ENCODE peak calls at places on chromosomes 3 and 15, in four cellular contexts. U, B, Q and C are unnamed samples.

GRCh38 chr3:173065543-173065970 is 75.5 kb downstream of the SPATA16 start:
- DNase-seq in U (no peak), B (no peak), Q (no peak), C (no peak)

GRCh38 chr3:114650808-114651207 is 357.0 kb downstream of the TIGIT start:
- DNase-seq in U (peak), B (no peak), Q (no peak), C (no peak)

GRCh38 chr3:47057212-47057671 is 77.8 kb downstream of the NBEAL2 start:
- DNase-seq in U (no peak), B (no peak), Q (no peak), C (no peak)

GRCh38 chr3:128624526-128625138 is 26.0 kb downstream of the RPN1 start:
- DNase-seq in U (no peak), B (no peak), Q (no peak), C (no peak)

GRCh38 chr3:17740703-17741102 is 1.7 kb downstream of the TBC1D5 start:
- DNase-seq in U (peak), B (no peak), Q (no peak), C (no peak)

GRCh38 chr3:179278151-179278550 is 27.2 kb upstream of the KCNMB3 start:
- DNase-seq in U (no peak), B (no peak), Q (no peak), C (no peak)

GRCh38 chr3:152977356-152977755 is 142.4 kb downstream of the P2RY1 start:
- DNase-seq in U (no peak), B (no peak), Q (no peak), C (no peak)

GRCh38 chr15:67803996-67804843 is 21.1 kb upstream of the SKOR1 start:
- DNase-seq in U (peak), B (no peak), Q (peak), C (no peak)

GRCh38 chr15:87752250-87752951 is 504.1 kb downstream of the NTRK3 start:
- DNase-seq in U (no peak), B (no peak), Q (no peak), C (no peak)

GRCh38 chr3:113677745-113678144 is 18.7 kb downstream of the USF3 start:
- DNase-seq in U (no peak), B (no peak), Q (no peak), C (no peak)

GRCh38 chr3:185781759-185782158 is 43.1 kb downstream of the IGF2BP2 start:
- DNase-seq in U (no peak), B (no peak), Q (no peak), C (no peak)

GRCh38 chr3:28286595-28286994 is 45.2 kb downstream of the CMC1 start:
- DNase-seq in U (peak), B (peak), Q (peak), C (peak)

GRCh38 chr3:37934631-37935289 is 55.8 kb upstream of the VILL start:
- DNase-seq in U (no peak), B (no peak), Q (no peak), C (no peak)

GRCh38 chr15:60799885-60800728 is 321.2 kb upstream of the ICE2 start:
- DNase-seq in U (no peak), B (no peak), Q (no peak), C (no peak)

GRCh38 chr15:62110000-62110851 is 43.4 kb downstream of the C2CD4A start:
- DNase-seq in U (no peak), B (no peak), Q (no peak), C (no peak)

GRCh38 chr15:33654859-33655258 is 313.4 kb upstream of the CHRM5 start:
- DNase-seq in U (no peak), B (no peak), Q (no peak), C (no peak)

GRCh38 chr3:171327441-171328174 is 132.6 kb downstream of the TNIK start:
- DNase-seq in U (no peak), B (no peak), Q (no peak), C (no peak)

GRCh38 chr15:33021806-33022389 is 172.6 kb downstream of the FMN1 start:
- DNase-seq in U (peak), B (peak), Q (peak), C (no peak)

GRCh38 chr3:72352176-72352575 is 496.1 kb downstream of the SHQ1 start:
- DNase-seq in U (no peak), B (no peak), Q (no peak), C (no peak)

DNA sequence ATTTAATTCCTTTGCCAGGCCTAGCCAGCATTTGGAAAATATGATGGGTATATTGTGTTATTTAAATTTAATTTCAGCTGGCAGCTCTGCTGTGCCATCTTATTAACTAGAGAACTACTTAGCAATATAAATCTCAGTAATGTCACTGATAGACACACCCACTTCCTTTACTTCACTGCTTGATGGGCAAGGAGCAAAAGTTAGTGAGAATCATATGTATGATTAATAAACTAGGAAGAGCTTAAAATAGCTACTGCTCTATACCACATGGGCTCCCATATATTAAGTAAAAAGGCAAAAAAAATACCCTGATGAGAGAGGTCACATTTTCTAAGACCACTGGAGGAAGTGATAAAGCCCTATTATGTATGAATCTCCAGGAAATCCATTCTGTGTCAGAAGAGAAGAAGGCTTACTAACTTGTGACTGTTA is 1234.1 kb upstream of the ALCAM start:
- DNase-seq in U (no peak), B (no peak), Q (no peak), C (no peak)
- TF ChIP-seq TARDBP in U (no peak), B (no peak), Q (no peak), C (no peak)

DNA sequence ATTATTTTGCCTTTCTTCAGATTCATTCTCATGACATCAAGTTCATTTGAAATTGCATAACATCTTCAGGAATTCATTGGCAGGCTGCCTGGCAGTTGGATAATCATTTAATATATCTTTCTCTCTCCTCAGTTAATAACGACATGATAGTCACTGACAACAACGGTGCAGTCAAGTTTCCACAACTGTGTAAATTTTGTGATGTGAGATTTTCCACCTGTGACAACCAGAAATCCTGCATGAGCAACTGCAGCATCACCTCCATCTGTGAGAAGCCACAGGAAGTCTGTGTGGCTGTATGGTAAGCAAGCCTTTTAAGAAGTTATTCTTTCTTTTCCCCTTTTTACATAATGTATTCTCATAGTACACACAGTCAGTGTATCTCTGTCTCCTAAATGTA is 38.2 kb downstream of the TGFBR2 start:
- DNase-seq in U (no peak), B (no peak), Q (no peak), C (no peak)
- TF ChIP-seq TARDBP in U (no peak), B (no peak), Q (no peak), C (no peak)

DNA sequence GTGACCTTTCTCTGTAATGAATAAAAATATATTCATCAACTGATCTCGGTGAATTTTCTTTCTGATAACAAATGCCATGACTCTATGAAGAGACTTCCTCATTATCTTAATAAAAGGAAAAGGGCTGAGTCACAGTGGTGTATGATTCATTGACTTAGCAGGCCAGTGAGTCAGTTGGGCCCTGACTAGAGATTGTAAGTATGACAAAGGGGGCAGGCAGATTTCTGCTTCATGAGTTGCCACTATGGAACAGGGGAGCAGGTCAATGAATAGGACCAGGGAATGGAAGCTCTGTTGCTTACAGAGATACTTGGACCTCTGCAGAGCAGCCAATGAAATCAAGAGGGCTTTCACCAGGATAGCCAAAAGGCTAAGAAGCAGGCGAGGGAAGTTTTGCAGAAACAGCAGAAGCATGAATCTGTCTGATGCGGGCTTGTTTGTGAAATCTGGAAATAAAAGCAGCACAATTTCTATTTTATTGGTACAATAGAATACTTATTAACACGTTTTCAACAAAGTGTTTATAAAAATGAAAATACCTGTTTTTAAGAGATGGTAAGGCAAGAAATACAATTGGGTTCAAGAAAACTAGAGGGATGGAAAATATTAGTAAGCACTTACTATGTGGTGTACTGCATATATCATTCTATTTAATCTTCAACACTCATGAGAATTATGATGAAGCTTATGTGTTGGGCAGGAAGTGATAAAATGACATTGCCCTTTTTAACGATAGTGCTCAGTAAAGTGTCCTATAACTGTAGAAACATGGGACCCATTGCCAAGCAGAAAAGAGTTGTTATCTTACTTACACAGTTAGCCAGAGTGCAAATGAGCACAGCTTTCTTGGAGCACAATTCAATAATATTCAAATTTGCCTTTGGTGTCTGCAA is 169.8 kb upstream of the MYRIP start:
- DNase-seq in U (peak), B (no peak), Q (peak), C (no peak)
- TF ChIP-seq TARDBP in U (no peak), B (no peak), Q (no peak), C (no peak)

DNA sequence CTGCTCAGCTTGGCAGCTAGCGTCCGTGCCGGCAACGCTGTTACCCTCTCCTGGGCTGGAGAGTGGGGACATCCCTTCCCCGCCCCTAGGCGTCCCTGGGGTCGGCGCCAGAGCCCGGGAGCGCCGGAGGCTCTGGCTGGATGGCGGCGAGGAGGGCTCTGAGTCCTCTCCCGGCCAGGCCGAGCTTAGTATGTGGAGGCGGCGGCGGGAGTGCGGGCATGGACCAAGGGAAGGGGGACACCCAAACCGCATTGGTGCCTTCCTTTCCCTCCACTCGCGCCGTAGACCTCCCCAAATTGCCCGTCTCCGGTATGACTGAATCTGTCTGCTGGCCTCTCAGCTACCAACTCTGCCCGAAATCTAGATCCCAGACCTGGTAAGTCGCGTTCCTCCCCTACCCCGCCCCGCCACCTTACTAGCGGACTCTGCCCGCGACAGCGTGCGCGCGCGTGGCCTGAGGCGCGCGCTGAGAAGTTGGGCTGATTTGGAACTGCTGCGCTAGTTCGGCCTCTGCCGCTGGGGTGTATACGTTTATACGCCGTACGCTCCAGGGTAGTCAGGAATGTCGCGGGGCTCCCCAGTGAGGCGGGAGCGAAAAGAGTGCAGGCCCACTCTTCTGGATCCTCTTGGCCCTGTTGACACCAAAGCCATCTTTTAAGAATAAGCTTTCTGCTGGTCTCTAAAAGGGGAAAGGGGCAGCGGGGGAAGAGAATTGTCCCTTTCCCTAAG is 12.2 kb downstream of the ZIC1 start:
- DNase-seq in U (no peak), B (no peak), Q (no peak), C (no peak)
- TF ChIP-seq TARDBP in U (no peak), B (no peak), Q (no peak), C (no peak)

GRCh38 chr3:29775352-29775751 is 494.5 kb downstream of the RBMS3 start:
- DNase-seq in U (no peak), B (no peak), Q (no peak), C (no peak)
- TF ChIP-seq TARDBP in U (no peak), B (no peak), Q (no peak), C (no peak)

GRCh38 chr3:122890077-122890484 is 95.2 kb downstream of the SLC49A4 start:
- DNase-seq in U (no peak), B (no peak), Q (no peak), C (peak)
- TF ChIP-seq TARDBP in U (no peak), B (no peak), Q (no peak), C (no peak)

GRCh38 chr3:122694966-122695365 is 14.3 kb downstream of the PARP14 start:
- DNase-seq in U (no peak), B (no peak), Q (no peak), C (peak)

GRCh38 chr3:122692674-122693073 is 12.0 kb downstream of the PARP14 start:
- DNase-seq in U (peak), B (no peak), Q (no peak), C (no peak)

GRCh38 chr3:122700193-122700592 is 19.6 kb downstream of the PARP14 start:
- DNase-seq in U (no peak), B (no peak), Q (no peak), C (no peak)

GRCh38 chr3:122695927-122696561 is 15.4 kb downstream of the PARP14 start:
- DNase-seq in U (no peak), B (no peak), Q (no peak), C (no peak)

GRCh38 chr3:122697952-122698625 is 17.4 kb downstream of the PARP14 start:
- DNase-seq in U (no peak), B (no peak), Q (no peak), C (peak)
- TF ChIP-seq TARDBP in U (no peak), B (no peak), Q (no peak), C (no peak)

GRCh38 chr15:76058714-76059319 is 968 bp upstream of the TMEM266 start:
- DNase-seq in U (peak), B (peak), Q (peak), C (peak)

GRCh38 chr15:76060098-76060989 is 559 bp downstream of the TMEM266 start:
- DNase-seq in U (no peak), B (no peak), Q (no peak), C (peak)

GRCh38 chr15:76057332-76058000 is 2.3 kb upstream of the TMEM266 start:
- DNase-seq in U (peak), B (peak), Q (peak), C (no peak)

GRCh38 chr15:76059320-76060097 is at the start of gene TMEM266:
- DNase-seq in U (no peak), B (peak), Q (peak), C (no peak)

GRCh38 chr15:76056931-76057330 is 2.9 kb upstream of the TMEM266 start:
- DNase-seq in U (no peak), B (no peak), Q (no peak), C (peak)
- TF ChIP-seq TARDBP in U (no peak), B (no peak), Q (no peak), C (no peak)

GRCh38 chr3:29587340-29587739 is 306.5 kb downstream of the RBMS3 start:
- DNase-seq in U (no peak), B (no peak), Q (no peak), C (no peak)

GRCh38 chr3:29583861-29584260 is 303.0 kb downstream of the RBMS3 start:
- DNase-seq in U (no peak), B (no peak), Q (no peak), C (no peak)

GRCh38 chr3:29581311-29581710 is 300.4 kb downstream of the RBMS3 start:
- DNase-seq in U (no peak), B (no peak), Q (no peak), C (no peak)

GRCh38 chr3:29585368-29585767 is 304.5 kb downstream of the RBMS3 start:
- DNase-seq in U (no peak), B (no peak), Q (no peak), C (no peak)

DNA sequence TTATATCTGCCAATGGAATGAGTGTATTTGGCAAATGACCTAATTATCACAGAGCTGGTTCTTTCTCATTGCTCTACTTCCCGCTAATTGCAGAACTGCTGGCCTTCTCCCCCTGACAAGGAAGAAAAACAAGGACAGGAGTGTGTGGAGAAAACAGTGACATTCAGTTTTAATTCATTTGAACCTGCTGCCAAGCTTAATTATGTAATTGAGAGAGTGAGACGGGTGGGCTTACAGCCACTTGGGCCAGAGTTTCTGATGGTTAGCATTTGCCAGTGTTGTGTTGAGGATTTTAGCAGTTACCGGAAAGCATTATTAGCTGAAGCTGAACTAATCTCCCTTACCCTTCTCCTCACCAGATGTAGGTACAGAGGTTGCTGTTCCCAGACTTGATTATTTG is 301.4 kb downstream of the RBMS3 start:
- DNase-seq in U (no peak), B (no peak), Q (no peak), C (no peak)
- TF ChIP-seq TARDBP in U (no peak), B (no peak), Q (no peak), C (no peak)

GRCh38 chr15:47717036-47717611 is at the start of gene SEMA6D:
- DNase-seq in U (peak), B (peak), Q (no peak), C (no peak)
- TF ChIP-seq TARDBP in U (no peak), B (no peak), Q (no peak), C (no peak)